ENCODE peak calls at places on chromosomes 12 and 14, in ten cellular contexts. One of them, this sample, is unnamed.

GRCh38 chr14:92515510-92516343 is 2.1 kb downstream of the RIN3 start:
- DNase-seq in ovary: no peak
- DNase-seq in AG04450: no peak
- DNase-seq in tibial nerve: no peak
- DNase-seq in HL-60: no peak
- DNase-seq in fibroblast of lung: no peak
- DNase-seq in dorsolateral prefrontal cortex: no peak
- DNase-seq in tibial artery: no peak
- DNase-seq in right cardiac atrium: no peak
- DNase-seq in CD8-positive, alpha-beta memory T cell: no peak
- DNase-seq in this sample: no peak

GRCh38 chr14:32022938-32023466 is 54.1 kb upstream of the ARHGAP5 start:
- DNase-seq in tibial artery: no peak
- DNase-seq in tibial nerve: no peak
- DNase-seq in right cardiac atrium: no peak
- DNase-seq in ovary: no peak
- DNase-seq in AG04450: no peak
- DNase-seq in fibroblast of lung: no peak
- DNase-seq in HL-60: no peak
- DNase-seq in CD8-positive, alpha-beta memory T cell: no peak
- DNase-seq in dorsolateral prefrontal cortex: no peak
- DNase-seq in this sample: no peak

GRCh38 chr12:47818701-47819543 is 781 bp downstream of the HDAC7 start:
- DNase-seq in HL-60: no peak
- DNase-seq in ovary: peak
- DNase-seq in AG04450: no peak
- DNase-seq in dorsolateral prefrontal cortex: peak
- DNase-seq in fibroblast of lung: no peak
- DNase-seq in tibial artery: peak
- DNase-seq in CD8-positive, alpha-beta memory T cell: no peak
- DNase-seq in tibial nerve: no peak
- DNase-seq in right cardiac atrium: peak
- DNase-seq in this sample: peak

GRCh38 chr12:90343966-90344365 is 611.0 kb downstream of the CCER1 start:
- DNase-seq in fibroblast of lung: no peak
- DNase-seq in right cardiac atrium: no peak
- DNase-seq in tibial artery: no peak
- DNase-seq in CD8-positive, alpha-beta memory T cell: no peak
- DNase-seq in HL-60: no peak
- DNase-seq in AG04450: no peak
- DNase-seq in ovary: no peak
- DNase-seq in tibial nerve: no peak
- DNase-seq in dorsolateral prefrontal cortex: no peak
- DNase-seq in this sample: no peak

GRCh38 chr14:37819155-37820015 is 224.0 kb downstream of the TTC6 start:
- DNase-seq in tibial nerve: no peak
- DNase-seq in CD8-positive, alpha-beta memory T cell: no peak
- DNase-seq in AG04450: no peak
- DNase-seq in right cardiac atrium: no peak
- DNase-seq in ovary: no peak
- DNase-seq in fibroblast of lung: peak
- DNase-seq in tibial artery: no peak
- DNase-seq in dorsolateral prefrontal cortex: no peak
- DNase-seq in HL-60: no peak
- DNase-seq in this sample: no peak

GRCh38 chr12:49945394-49946080 is 5.0 kb upstream of the AQP2 start:
- DNase-seq in AG04450: peak
- DNase-seq in tibial nerve: peak
- DNase-seq in ovary: peak
- DNase-seq in fibroblast of lung: peak
- DNase-seq in CD8-positive, alpha-beta memory T cell: peak
- DNase-seq in tibial artery: peak
- DNase-seq in right cardiac atrium: peak
- DNase-seq in HL-60: peak
- DNase-seq in dorsolateral prefrontal cortex: peak
- DNase-seq in this sample: peak

GRCh38 chr12:48815281-48816110 is 2.8 kb upstream of the CACNB3 start:
- DNase-seq in CD8-positive, alpha-beta memory T cell: peak
- DNase-seq in tibial artery: peak
- DNase-seq in tibial nerve: peak
- DNase-seq in dorsolateral prefrontal cortex: peak
- DNase-seq in HL-60: peak
- DNase-seq in ovary: peak
- DNase-seq in right cardiac atrium: peak
- DNase-seq in AG04450: peak
- DNase-seq in fibroblast of lung: peak
- DNase-seq in this sample: peak

GRCh38 chr12:106249411-106250135 is 1.8 kb upstream of the CKAP4 start:
- DNase-seq in AG04450: no peak
- DNase-seq in right cardiac atrium: no peak
- DNase-seq in fibroblast of lung: no peak
- DNase-seq in dorsolateral prefrontal cortex: no peak
- DNase-seq in ovary: no peak
- DNase-seq in tibial nerve: no peak
- DNase-seq in CD8-positive, alpha-beta memory T cell: no peak
- DNase-seq in HL-60: no peak
- DNase-seq in tibial artery: no peak
- DNase-seq in this sample: no peak

GRCh38 chr12:25829192-25829591 is 129.3 kb upstream of the RASSF8 start:
- DNase-seq in ovary: no peak
- DNase-seq in fibroblast of lung: peak
- DNase-seq in tibial artery: peak
- DNase-seq in HL-60: no peak
- DNase-seq in tibial nerve: peak
- DNase-seq in AG04450: peak
- DNase-seq in dorsolateral prefrontal cortex: no peak
- DNase-seq in CD8-positive, alpha-beta memory T cell: no peak
- DNase-seq in right cardiac atrium: no peak
- DNase-seq in this sample: no peak

GRCh38 chr12:49462103-49462739 is 76.6 kb upstream of the KCNH3 start:
- DNase-seq in dorsolateral prefrontal cortex: peak
- DNase-seq in HL-60: no peak
- DNase-seq in ovary: no peak
- DNase-seq in tibial nerve: no peak
- DNase-seq in CD8-positive, alpha-beta memory T cell: no peak
- DNase-seq in right cardiac atrium: peak
- DNase-seq in fibroblast of lung: no peak
- DNase-seq in tibial artery: no peak
- DNase-seq in AG04450: no peak
- DNase-seq in this sample: no peak

GRCh38 chr14:93751946-93752660 is 36.2 kb downstream of the PRIMA1 start:
- DNase-seq in HL-60: no peak
- DNase-seq in fibroblast of lung: no peak
- DNase-seq in tibial nerve: no peak
- DNase-seq in tibial artery: no peak
- DNase-seq in AG04450: no peak
- DNase-seq in CD8-positive, alpha-beta memory T cell: no peak
- DNase-seq in right cardiac atrium: peak
- DNase-seq in dorsolateral prefrontal cortex: no peak
- DNase-seq in ovary: no peak
- DNase-seq in this sample: no peak

GRCh38 chr14:83294941-83295340 is 1761.3 kb upstream of the SEL1L start:
- DNase-seq in right cardiac atrium: no peak
- DNase-seq in ovary: no peak
- DNase-seq in tibial artery: no peak
- DNase-seq in AG04450: no peak
- DNase-seq in HL-60: no peak
- DNase-seq in tibial nerve: no peak
- DNase-seq in dorsolateral prefrontal cortex: no peak
- DNase-seq in fibroblast of lung: peak
- DNase-seq in CD8-positive, alpha-beta memory T cell: no peak
- DNase-seq in this sample: no peak

GRCh38 chr14:97153527-97153926 is 356.3 kb downstream of the VRK1 start:
- DNase-seq in ovary: no peak
- DNase-seq in tibial nerve: no peak
- DNase-seq in CD8-positive, alpha-beta memory T cell: no peak
- DNase-seq in fibroblast of lung: no peak
- DNase-seq in right cardiac atrium: no peak
- DNase-seq in AG04450: no peak
- DNase-seq in dorsolateral prefrontal cortex: no peak
- DNase-seq in tibial artery: no peak
- DNase-seq in HL-60: no peak
- DNase-seq in this sample: no peak

GRCh38 chr12:4148418-4149056 is 125.0 kb upstream of the CCND2 start:
- DNase-seq in tibial artery: peak
- DNase-seq in fibroblast of lung: no peak
- DNase-seq in AG04450: no peak
- DNase-seq in tibial nerve: peak
- DNase-seq in CD8-positive, alpha-beta memory T cell: peak
- DNase-seq in dorsolateral prefrontal cortex: peak
- DNase-seq in HL-60: peak
- DNase-seq in right cardiac atrium: peak
- DNase-seq in ovary: no peak
- DNase-seq in this sample: peak

GRCh38 chr12:26630546-26631027 is 202.4 kb downstream of the ITPR2 start:
- DNase-seq in fibroblast of lung: peak
- DNase-seq in AG04450: peak
- DNase-seq in tibial artery: no peak
- DNase-seq in CD8-positive, alpha-beta memory T cell: no peak
- DNase-seq in ovary: peak
- DNase-seq in dorsolateral prefrontal cortex: no peak
- DNase-seq in HL-60: no peak
- DNase-seq in right cardiac atrium: peak
- DNase-seq in tibial nerve: no peak
- DNase-seq in this sample: peak

DNA sequence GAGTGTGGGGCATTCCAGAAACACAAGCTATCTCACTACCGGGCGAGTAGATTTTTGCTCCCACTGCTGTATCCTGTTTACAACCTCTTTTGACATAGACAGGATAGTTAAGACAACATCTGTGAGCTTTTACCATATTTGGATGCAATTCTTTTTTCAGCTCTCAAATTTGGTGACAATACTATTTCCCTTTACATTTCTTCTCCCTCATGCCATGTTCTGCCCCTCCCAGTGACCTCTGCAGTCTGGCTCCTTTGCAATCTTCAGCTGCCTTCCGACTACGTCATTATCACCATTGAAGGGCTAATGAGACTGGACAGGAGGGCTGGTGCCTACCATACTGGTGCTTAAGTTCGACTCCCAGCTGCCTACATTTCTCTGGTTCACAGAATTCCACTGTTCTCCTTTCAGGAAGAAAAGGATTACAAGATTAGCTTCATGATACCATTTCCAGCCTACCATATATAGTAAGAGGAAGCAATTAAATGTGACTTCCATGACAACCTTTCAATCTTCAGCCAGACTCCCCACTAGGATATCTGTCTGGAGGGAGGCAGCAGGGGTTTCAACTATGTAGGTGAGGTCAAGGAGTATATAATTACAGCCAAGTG is 251.6 kb downstream of the PHLDA1 start:
- DNase-seq in CD8-positive, alpha-beta memory T cell: no peak
- DNase-seq in dorsolateral prefrontal cortex: no peak
- DNase-seq in HL-60: no peak
- DNase-seq in AG04450: no peak
- DNase-seq in tibial artery: no peak
- DNase-seq in right cardiac atrium: no peak
- DNase-seq in tibial nerve: no peak
- DNase-seq in ovary: no peak
- DNase-seq in fibroblast of lung: no peak
- DNase-seq in this sample: no peak
- H3K27ac ChIP-seq in CD8-positive, alpha-beta memory T cell: no peak
- H3K27ac ChIP-seq in dorsolateral prefrontal cortex: no peak
- H3K27ac ChIP-seq in HL-60: no peak
- H3K27ac ChIP-seq in AG04450: no peak
- H3K27ac ChIP-seq in tibial artery: no peak
- H3K27ac ChIP-seq in right cardiac atrium: no peak
- H3K27ac ChIP-seq in tibial nerve: no peak
- H3K27ac ChIP-seq in ovary: no peak
- H3K27ac ChIP-seq in fibroblast of lung: no peak
- H3K27ac ChIP-seq in this sample: no peak

GRCh38 chr12:10554228-10554970 is 48.7 kb downstream of the EIF2S3B start:
- DNase-seq in HL-60: no peak
- DNase-seq in tibial nerve: no peak
- DNase-seq in tibial artery: no peak
- DNase-seq in dorsolateral prefrontal cortex: no peak
- DNase-seq in CD8-positive, alpha-beta memory T cell: no peak
- DNase-seq in ovary: no peak
- DNase-seq in right cardiac atrium: no peak
- DNase-seq in fibroblast of lung: no peak
- DNase-seq in AG04450: no peak
- DNase-seq in this sample: no peak
- H3K4me3 ChIP-seq in HL-60: no peak
- H3K4me3 ChIP-seq in tibial nerve: no peak
- H3K4me3 ChIP-seq in tibial artery: no peak
- H3K4me3 ChIP-seq in dorsolateral prefrontal cortex: no peak
- H3K4me3 ChIP-seq in CD8-positive, alpha-beta memory T cell: peak
- H3K4me3 ChIP-seq in ovary: no peak
- H3K4me3 ChIP-seq in right cardiac atrium: no peak
- H3K4me3 ChIP-seq in fibroblast of lung: no peak
- H3K4me3 ChIP-seq in AG04450: no peak
- H3K4me3 ChIP-seq in this sample: no peak

DNA sequence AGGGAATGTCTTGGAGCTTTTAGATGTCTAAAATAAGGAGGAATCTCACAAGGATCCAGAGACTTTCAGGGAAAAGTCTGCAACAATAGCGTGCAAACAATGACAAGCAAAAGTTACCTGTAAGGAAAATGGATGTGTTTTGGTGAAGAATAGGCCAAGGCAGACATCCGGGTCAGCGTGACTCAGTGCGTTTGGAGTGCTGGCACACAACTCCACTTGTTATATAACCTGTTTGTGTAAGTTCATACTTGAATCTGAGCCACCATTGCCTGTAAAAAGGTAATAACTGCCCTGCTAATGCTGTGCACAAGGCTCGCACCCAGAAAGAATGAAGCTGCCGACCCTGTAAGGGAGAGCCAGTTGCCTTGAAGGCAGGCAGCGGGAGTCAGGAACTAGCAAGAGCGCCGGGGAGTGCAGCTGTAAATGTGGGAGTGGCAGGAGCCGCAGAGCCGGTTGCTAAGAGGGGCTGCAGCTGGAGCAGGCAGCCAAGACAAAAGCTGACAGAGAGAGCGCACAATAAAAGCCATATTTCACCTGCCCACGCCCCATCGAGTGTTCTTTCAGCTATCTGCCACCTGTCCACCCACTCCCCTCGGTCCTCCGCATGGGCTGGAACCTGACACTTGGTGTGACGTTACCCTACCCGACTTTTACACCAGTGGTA is 638.5 kb upstream of the MIS18BP1 start:
- DNase-seq in ovary: peak
- DNase-seq in right cardiac atrium: no peak
- DNase-seq in tibial artery: no peak
- DNase-seq in fibroblast of lung: no peak
- DNase-seq in AG04450: no peak
- DNase-seq in tibial nerve: no peak
- DNase-seq in CD8-positive, alpha-beta memory T cell: no peak
- DNase-seq in HL-60: no peak
- DNase-seq in dorsolateral prefrontal cortex: no peak
- DNase-seq in this sample: no peak
- H3K27ac ChIP-seq in ovary: no peak
- H3K27ac ChIP-seq in right cardiac atrium: no peak
- H3K27ac ChIP-seq in tibial artery: no peak
- H3K27ac ChIP-seq in fibroblast of lung: no peak
- H3K27ac ChIP-seq in AG04450: no peak
- H3K27ac ChIP-seq in tibial nerve: no peak
- H3K27ac ChIP-seq in CD8-positive, alpha-beta memory T cell: no peak
- H3K27ac ChIP-seq in HL-60: no peak
- H3K27ac ChIP-seq in dorsolateral prefrontal cortex: no peak
- H3K27ac ChIP-seq in this sample: no peak

DNA sequence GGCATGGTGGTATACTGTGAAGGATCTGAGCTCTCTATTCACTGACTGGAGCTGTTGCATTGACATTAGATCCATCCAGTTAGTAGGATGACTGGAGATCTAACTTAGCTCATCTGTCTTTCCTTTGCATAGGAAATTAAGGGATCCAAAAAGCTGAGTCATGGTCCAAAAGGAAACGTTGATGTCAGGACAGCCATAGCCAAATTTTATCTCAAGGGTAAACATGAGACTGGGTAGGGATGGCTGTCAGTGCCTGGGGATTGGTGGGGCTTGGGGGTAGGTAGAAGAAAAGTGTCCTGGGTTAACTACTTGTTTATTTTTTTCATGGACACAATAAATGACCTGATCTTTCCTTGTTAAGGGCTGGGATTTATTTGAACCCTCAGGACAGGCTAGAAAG is 4.6 kb downstream of the FAM177A1 start:
- DNase-seq in AG04450: no peak
- DNase-seq in tibial artery: no peak
- DNase-seq in right cardiac atrium: no peak
- DNase-seq in dorsolateral prefrontal cortex: no peak
- DNase-seq in ovary: no peak
- DNase-seq in tibial nerve: no peak
- DNase-seq in CD8-positive, alpha-beta memory T cell: no peak
- DNase-seq in fibroblast of lung: peak
- DNase-seq in HL-60: no peak
- DNase-seq in this sample: no peak
- H3K4me3 ChIP-seq in AG04450: no peak
- H3K4me3 ChIP-seq in tibial artery: no peak
- H3K4me3 ChIP-seq in right cardiac atrium: no peak
- H3K4me3 ChIP-seq in dorsolateral prefrontal cortex: no peak
- H3K4me3 ChIP-seq in ovary: no peak
- H3K4me3 ChIP-seq in tibial nerve: no peak
- H3K4me3 ChIP-seq in CD8-positive, alpha-beta memory T cell: no peak
- H3K4me3 ChIP-seq in fibroblast of lung: no peak
- H3K4me3 ChIP-seq in HL-60: no peak
- H3K4me3 ChIP-seq in this sample: no peak